ENCODE peak calls at places on chromosomes 7 and 10, in seven cellular contexts. One of them, this sample, is unnamed.

GRCh38 chr7:86966920-86967319 is 92.5 kb downstream of the ELAPOR2 start:
- DNase-seq in GM20000: no peak
- DNase-seq in cardiac muscle cell: no peak
- DNase-seq in CD4-positive, alpha-beta T cell: no peak
- DNase-seq in mucosa of descending colon: no peak
- DNase-seq in suprapubic skin: no peak
- DNase-seq in GM13976: no peak
- DNase-seq in this sample: no peak

GRCh38 chr10:93397020-93397419 is 85.1 kb downstream of the MYOF start:
- DNase-seq in GM20000: no peak
- DNase-seq in cardiac muscle cell: no peak
- DNase-seq in CD4-positive, alpha-beta T cell: no peak
- DNase-seq in mucosa of descending colon: no peak
- DNase-seq in suprapubic skin: no peak
- DNase-seq in GM13976: no peak
- DNase-seq in this sample: no peak

GRCh38 chr7:36639826-36640225 is 84.5 kb downstream of the AOAH start:
- DNase-seq in GM20000: no peak
- DNase-seq in cardiac muscle cell: no peak
- DNase-seq in CD4-positive, alpha-beta T cell: peak; percentile 41
- DNase-seq in mucosa of descending colon: no peak
- DNase-seq in suprapubic skin: no peak
- DNase-seq in GM13976: no peak
- DNase-seq in this sample: no peak

GRCh38 chr7:116772423-116772852 is 89.9 kb upstream of the CAPZA2 start:
- DNase-seq in GM20000: no peak
- DNase-seq in cardiac muscle cell: no peak
- DNase-seq in CD4-positive, alpha-beta T cell: no peak
- DNase-seq in mucosa of descending colon: no peak
- DNase-seq in suprapubic skin: no peak
- DNase-seq in GM13976: no peak
- DNase-seq in this sample: no peak

GRCh38 chr7:28629216-28629848 is 217.0 kb downstream of the CREB5 start:
- DNase-seq in GM20000: no peak
- DNase-seq in cardiac muscle cell: no peak
- DNase-seq in CD4-positive, alpha-beta T cell: no peak
- DNase-seq in mucosa of descending colon: peak; percentile 26
- DNase-seq in suprapubic skin: no peak
- DNase-seq in GM13976: no peak
- DNase-seq in this sample: no peak

GRCh38 chr7:142153400-142153799 is 41.9 kb downstream of the MGAM2 start:
- DNase-seq in GM20000: no peak
- DNase-seq in cardiac muscle cell: peak; percentile 25
- DNase-seq in CD4-positive, alpha-beta T cell: no peak
- DNase-seq in mucosa of descending colon: no peak
- DNase-seq in suprapubic skin: no peak
- DNase-seq in GM13976: no peak
- DNase-seq in this sample: peak; percentile 21

GRCh38 chr7:26440993-26441636 is 149.5 kb downstream of the SNX10 start:
- DNase-seq in GM20000: no peak
- DNase-seq in cardiac muscle cell: no peak
- DNase-seq in CD4-positive, alpha-beta T cell: no peak
- DNase-seq in mucosa of descending colon: no peak
- DNase-seq in suprapubic skin: no peak
- DNase-seq in GM13976: no peak
- DNase-seq in this sample: peak; percentile 55

GRCh38 chr10:119643306-119644214 is 7.6 kb upstream of the BAG3 start:
- DNase-seq in GM20000: no peak
- DNase-seq in cardiac muscle cell: no peak
- DNase-seq in CD4-positive, alpha-beta T cell: no peak
- DNase-seq in mucosa of descending colon: no peak
- DNase-seq in suprapubic skin: no peak
- DNase-seq in GM13976: no peak
- DNase-seq in this sample: no peak

GRCh38 chr7:47890606-47891005 is 57.7 kb downstream of the PKD1L1 start:
- DNase-seq in GM20000: no peak
- DNase-seq in cardiac muscle cell: no peak
- DNase-seq in CD4-positive, alpha-beta T cell: no peak
- DNase-seq in mucosa of descending colon: no peak
- DNase-seq in suprapubic skin: no peak
- DNase-seq in GM13976: no peak
- DNase-seq in this sample: no peak

GRCh38 chr10:100482181-100482833 is 19.5 kb downstream of the WNT8B start:
- DNase-seq in GM20000: peak; percentile 76
- DNase-seq in cardiac muscle cell: peak; percentile 89
- DNase-seq in CD4-positive, alpha-beta T cell: peak; percentile 64
- DNase-seq in mucosa of descending colon: peak; percentile 77
- DNase-seq in suprapubic skin: peak; percentile 84
- DNase-seq in GM13976: peak; percentile 84
- DNase-seq in this sample: peak; percentile 80

GRCh38 chr7:26868841-26869505 is 4.6 kb upstream of the SKAP2 start:
- DNase-seq in GM20000: no peak
- DNase-seq in cardiac muscle cell: no peak
- DNase-seq in CD4-positive, alpha-beta T cell: no peak
- DNase-seq in mucosa of descending colon: no peak
- DNase-seq in suprapubic skin: no peak
- DNase-seq in GM13976: no peak
- DNase-seq in this sample: no peak

GRCh38 chr10:92569071-92569470 is 4.8 kb downstream of the IDE start:
- DNase-seq in GM20000: no peak
- DNase-seq in cardiac muscle cell: no peak
- DNase-seq in CD4-positive, alpha-beta T cell: no peak
- DNase-seq in mucosa of descending colon: no peak
- DNase-seq in suprapubic skin: no peak
- DNase-seq in GM13976: no peak
- DNase-seq in this sample: no peak

GRCh38 chr7:92634924-92635519 is 44.8 kb upstream of the FAM133B start:
- DNase-seq in GM20000: no peak
- DNase-seq in cardiac muscle cell: no peak
- DNase-seq in CD4-positive, alpha-beta T cell: no peak
- DNase-seq in mucosa of descending colon: no peak
- DNase-seq in suprapubic skin: no peak
- DNase-seq in GM13976: no peak
- DNase-seq in this sample: no peak

GRCh38 chr10:87761892-87762291 is 56.1 kb downstream of the ATAD1 start:
- DNase-seq in GM20000: peak; percentile 13
- DNase-seq in cardiac muscle cell: no peak
- DNase-seq in CD4-positive, alpha-beta T cell: no peak
- DNase-seq in mucosa of descending colon: no peak
- DNase-seq in suprapubic skin: no peak
- DNase-seq in GM13976: no peak
- DNase-seq in this sample: no peak

GRCh38 chr7:128240696-128241386 is at the start of gene LEP:
- DNase-seq in GM20000: no peak
- DNase-seq in cardiac muscle cell: no peak
- DNase-seq in CD4-positive, alpha-beta T cell: no peak
- DNase-seq in mucosa of descending colon: no peak
- DNase-seq in suprapubic skin: no peak
- DNase-seq in GM13976: no peak
- DNase-seq in this sample: no peak

GRCh38 chr7:139771001-139771956 is 6.5 kb downstream of the HIPK2 start:
- DNase-seq in GM20000: no peak
- DNase-seq in cardiac muscle cell: no peak
- DNase-seq in CD4-positive, alpha-beta T cell: no peak
- DNase-seq in mucosa of descending colon: no peak
- DNase-seq in suprapubic skin: no peak
- DNase-seq in GM13976: no peak
- DNase-seq in this sample: no peak

GRCh38 chr7:20954711-20955641 is 168.3 kb upstream of the SP8 start:
- DNase-seq in GM20000: no peak
- DNase-seq in cardiac muscle cell: no peak
- DNase-seq in CD4-positive, alpha-beta T cell: no peak
- DNase-seq in mucosa of descending colon: no peak
- DNase-seq in suprapubic skin: no peak
- DNase-seq in GM13976: no peak
- DNase-seq in this sample: no peak

GRCh38 chr7:139658919-139659675 is 118.7 kb downstream of the HIPK2 start:
- DNase-seq in GM20000: no peak
- DNase-seq in cardiac muscle cell: no peak
- DNase-seq in CD4-positive, alpha-beta T cell: no peak
- DNase-seq in mucosa of descending colon: no peak
- DNase-seq in suprapubic skin: no peak
- DNase-seq in GM13976: no peak
- DNase-seq in this sample: no peak

GRCh38 chr7:23277359-23277989 is 21.7 kb upstream of the MALSU1 start:
- DNase-seq in GM20000: peak; percentile 69
- DNase-seq in cardiac muscle cell: peak; percentile 73
- DNase-seq in CD4-positive, alpha-beta T cell: no peak
- DNase-seq in mucosa of descending colon: no peak
- DNase-seq in suprapubic skin: no peak
- DNase-seq in GM13976: peak; percentile 69
- DNase-seq in this sample: no peak

GRCh38 chr7:157757211-157757610 is 420.4 kb downstream of the DNAJB6 start:
- DNase-seq in GM20000: no peak
- DNase-seq in cardiac muscle cell: no peak
- DNase-seq in CD4-positive, alpha-beta T cell: no peak
- DNase-seq in mucosa of descending colon: no peak
- DNase-seq in suprapubic skin: no peak
- DNase-seq in GM13976: no peak
- DNase-seq in this sample: no peak

GRCh38 chr7:157758468-157759245 is 421.9 kb downstream of the DNAJB6 start:
- DNase-seq in GM20000: no peak
- DNase-seq in cardiac muscle cell: no peak
- DNase-seq in CD4-positive, alpha-beta T cell: no peak
- DNase-seq in mucosa of descending colon: no peak
- DNase-seq in suprapubic skin: no peak
- DNase-seq in GM13976: no peak
- DNase-seq in this sample: no peak

GRCh38 chr7:157759246-157759805 is 422.5 kb downstream of the DNAJB6 start:
- DNase-seq in GM20000: no peak
- DNase-seq in cardiac muscle cell: no peak
- DNase-seq in CD4-positive, alpha-beta T cell: no peak
- DNase-seq in mucosa of descending colon: no peak
- DNase-seq in suprapubic skin: no peak
- DNase-seq in GM13976: no peak
- DNase-seq in this sample: no peak

GRCh38 chr7:157755741-157756140 is 418.9 kb downstream of the DNAJB6 start:
- DNase-seq in GM20000: no peak
- DNase-seq in cardiac muscle cell: no peak
- DNase-seq in CD4-positive, alpha-beta T cell: no peak
- DNase-seq in mucosa of descending colon: no peak
- DNase-seq in suprapubic skin: no peak
- DNase-seq in GM13976: no peak
- DNase-seq in this sample: no peak

GRCh38 chr7:157757776-157758467 is 421.1 kb downstream of the DNAJB6 start:
- DNase-seq in GM20000: no peak
- DNase-seq in cardiac muscle cell: no peak
- DNase-seq in CD4-positive, alpha-beta T cell: no peak
- DNase-seq in mucosa of descending colon: no peak
- DNase-seq in suprapubic skin: no peak
- DNase-seq in GM13976: no peak
- DNase-seq in this sample: no peak
- TF ChIP-seq CTCF in GM20000: no peak
- TF ChIP-seq CTCF in cardiac muscle cell: no peak
- TF ChIP-seq CTCF in CD4-positive, alpha-beta T cell: no peak
- TF ChIP-seq CTCF in mucosa of descending colon: no peak
- TF ChIP-seq CTCF in suprapubic skin: no peak
- TF ChIP-seq CTCF in GM13976: no peak
- TF ChIP-seq CTCF in this sample: no peak

GRCh38 chr7:81842361-81842760 is 72.5 kb upstream of the HGF start:
- DNase-seq in GM20000: no peak
- DNase-seq in cardiac muscle cell: no peak
- DNase-seq in CD4-positive, alpha-beta T cell: no peak
- DNase-seq in mucosa of descending colon: no peak
- DNase-seq in suprapubic skin: no peak
- DNase-seq in GM13976: no peak
- DNase-seq in this sample: no peak

GRCh38 chr7:81839708-81840359 is 70.0 kb upstream of the HGF start:
- DNase-seq in GM20000: no peak
- DNase-seq in cardiac muscle cell: no peak
- DNase-seq in CD4-positive, alpha-beta T cell: no peak
- DNase-seq in mucosa of descending colon: no peak
- DNase-seq in suprapubic skin: no peak
- DNase-seq in GM13976: no peak
- DNase-seq in this sample: no peak

GRCh38 chr7:81846398-81846797 is 76.6 kb upstream of the HGF start:
- DNase-seq in GM20000: no peak
- DNase-seq in cardiac muscle cell: no peak
- DNase-seq in CD4-positive, alpha-beta T cell: no peak
- DNase-seq in mucosa of descending colon: no peak
- DNase-seq in suprapubic skin: no peak
- DNase-seq in GM13976: no peak
- DNase-seq in this sample: no peak

GRCh38 chr7:81851413-81851812 is 81.6 kb upstream of the HGF start:
- DNase-seq in GM20000: no peak
- DNase-seq in cardiac muscle cell: no peak
- DNase-seq in CD4-positive, alpha-beta T cell: no peak
- DNase-seq in mucosa of descending colon: no peak
- DNase-seq in suprapubic skin: no peak
- DNase-seq in GM13976: no peak
- DNase-seq in this sample: no peak

GRCh38 chr7:81845628-81846259 is 75.9 kb upstream of the HGF start:
- DNase-seq in GM20000: peak; percentile 8
- DNase-seq in cardiac muscle cell: no peak
- DNase-seq in CD4-positive, alpha-beta T cell: no peak
- DNase-seq in mucosa of descending colon: no peak
- DNase-seq in suprapubic skin: no peak
- DNase-seq in GM13976: no peak
- DNase-seq in this sample: no peak
- TF ChIP-seq CTCF in GM20000: no peak
- TF ChIP-seq CTCF in cardiac muscle cell: no peak
- TF ChIP-seq CTCF in CD4-positive, alpha-beta T cell: no peak
- TF ChIP-seq CTCF in mucosa of descending colon: no peak
- TF ChIP-seq CTCF in suprapubic skin: no peak
- TF ChIP-seq CTCF in GM13976: no peak
- TF ChIP-seq CTCF in this sample: no peak

DNA sequence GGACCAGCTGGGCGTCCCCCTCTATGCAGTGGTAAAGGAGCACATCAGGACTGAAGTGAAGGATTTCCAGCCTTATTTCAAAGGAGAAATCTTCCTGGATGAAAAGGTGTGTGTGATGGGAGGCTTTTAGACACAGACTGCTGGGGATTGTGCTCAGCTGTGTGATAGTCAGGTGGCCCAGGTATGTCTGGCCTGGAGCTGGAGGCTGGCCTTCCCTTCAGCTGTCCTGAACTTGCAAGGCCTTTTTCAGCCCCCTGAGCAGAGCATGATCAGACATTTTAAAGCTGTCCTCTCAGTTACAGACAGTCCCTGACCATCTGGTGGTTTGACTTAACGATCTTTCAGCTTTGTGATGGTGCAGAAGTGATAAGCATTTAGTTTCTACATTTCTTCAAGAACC is 17.6 kb downstream of the PRXL2A start:
- DNase-seq in GM20000: no peak
- DNase-seq in cardiac muscle cell: no peak
- DNase-seq in CD4-positive, alpha-beta T cell: no peak
- DNase-seq in mucosa of descending colon: no peak
- DNase-seq in suprapubic skin: no peak
- DNase-seq in GM13976: no peak
- DNase-seq in this sample: no peak
- TF ChIP-seq CTCF in GM20000: no peak
- TF ChIP-seq CTCF in cardiac muscle cell: no peak
- TF ChIP-seq CTCF in CD4-positive, alpha-beta T cell: no peak
- TF ChIP-seq CTCF in mucosa of descending colon: no peak
- TF ChIP-seq CTCF in suprapubic skin: no peak
- TF ChIP-seq CTCF in GM13976: no peak
- TF ChIP-seq CTCF in this sample: no peak

GRCh38 chr10:47013469-47014169 is 102.4 kb downstream of the PTPN20 start:
- DNase-seq in GM20000: no peak
- DNase-seq in cardiac muscle cell: no peak
- DNase-seq in CD4-positive, alpha-beta T cell: no peak
- DNase-seq in mucosa of descending colon: no peak
- DNase-seq in suprapubic skin: peak; percentile 82
- DNase-seq in GM13976: no peak
- DNase-seq in this sample: no peak
- TF ChIP-seq CTCF in GM20000: no peak
- TF ChIP-seq CTCF in cardiac muscle cell: no peak
- TF ChIP-seq CTCF in CD4-positive, alpha-beta T cell: no peak
- TF ChIP-seq CTCF in mucosa of descending colon: no peak
- TF ChIP-seq CTCF in suprapubic skin: no peak
- TF ChIP-seq CTCF in GM13976: no peak
- TF ChIP-seq CTCF in this sample: no peak

GRCh38 chr7:157409149-157409752 is 72.4 kb downstream of the DNAJB6 start:
- DNase-seq in GM20000: no peak
- DNase-seq in cardiac muscle cell: no peak
- DNase-seq in CD4-positive, alpha-beta T cell: no peak
- DNase-seq in mucosa of descending colon: no peak
- DNase-seq in suprapubic skin: no peak
- DNase-seq in GM13976: no peak
- DNase-seq in this sample: no peak
- TF ChIP-seq CTCF in GM20000: no peak
- TF ChIP-seq CTCF in cardiac muscle cell: no peak
- TF ChIP-seq CTCF in CD4-positive, alpha-beta T cell: no peak
- TF ChIP-seq CTCF in mucosa of descending colon: no peak
- TF ChIP-seq CTCF in suprapubic skin: no peak
- TF ChIP-seq CTCF in GM13976: no peak
- TF ChIP-seq CTCF in this sample: no peak